ENCODE peak calls at places on chromosomes 7 and 10, in six cellular contexts. O is cardiac muscle cell, G is HFF-Myc, Z is HepG2, C is A549, F is Peyer's patch. W is an unnamed sample.

GRCh38 chr10:110989016-110989415 is 69.6 kb downstream of the SHOC2 start:
- DNase-seq in O (no peak), G (no peak), Z (no peak), F (no peak), C (no peak), W (peak)

GRCh38 chr7:140559410-140559809 is 80.1 kb upstream of the MKRN1 start:
- DNase-seq in O (no peak), Z (no peak), C (no peak), F (no peak), G (no peak), W (peak)

GRCh38 chr10:83343676-83344075 is 795.6 kb upstream of the GHITM start:
- DNase-seq in Z (no peak), O (peak), F (no peak), C (no peak), G (no peak), W (no peak)

GRCh38 chr7:78379148-78379547 is 580.6 kb downstream of the PHTF2 start:
- DNase-seq in Z (no peak), C (no peak), O (no peak), G (peak), F (no peak), W (peak)

GRCh38 chr7:97733276-97734206 is 1.7 kb downstream of the TAC1 start:
- DNase-seq in C (no peak), F (peak), O (no peak), Z (no peak), G (no peak), W (peak)

GRCh38 chr7:112079671-112080070 is 126.5 kb downstream of the DOCK4 start:
- DNase-seq in C (no peak), F (no peak), O (peak), Z (no peak), G (no peak), W (no peak)

GRCh38 chr7:43612599-43613589 is 30.0 kb downstream of the STK17A start:
- DNase-seq in F (no peak), O (peak), C (no peak), G (no peak), Z (no peak), W (no peak)

GRCh38 chr10:70007116-70007820 is 45.4 kb upstream of the MACROH2A2 start:
- DNase-seq in G (no peak), Z (no peak), F (no peak), C (no peak), O (no peak), W (no peak)

GRCh38 chr10:71286521-71287294 is 32.4 kb upstream of the SLC29A3 start:
- DNase-seq in F (no peak), O (no peak), G (no peak), C (no peak), Z (no peak), W (no peak)

GRCh38 chr7:149289262-149289661 is 27.3 kb downstream of the ZNF783 start:
- DNase-seq in Z (no peak), G (no peak), O (no peak), C (no peak), F (no peak), W (no peak)

GRCh38 chr7:122143751-122144711 is at the start of gene AASS:
- DNase-seq in C (peak), Z (peak), G (peak), F (peak), O (peak), W (peak)

GRCh38 chr10:129513312-129513711 is 46.3 kb downstream of the MGMT start:
- DNase-seq in F (no peak), C (no peak), G (no peak), Z (no peak), O (no peak), W (no peak)

GRCh38 chr7:54615545-54615944 is 73.4 kb downstream of the VSTM2A start:
- DNase-seq in O (no peak), F (no peak), Z (no peak), C (no peak), G (no peak), W (peak)

GRCh38 chr7:78370931-78371330 is 572.4 kb downstream of the PHTF2 start:
- DNase-seq in F (no peak), Z (no peak), G (no peak), O (no peak), C (no peak), W (no peak)

GRCh38 chr10:88395677-88396076 is 187.4 kb downstream of the RNLS start:
- DNase-seq in Z (no peak), O (peak), G (no peak), C (peak), F (no peak), W (peak)

GRCh38 chr10:69461327-69462025 is 10.2 kb downstream of the TSPAN15 start:
- DNase-seq in Z (no peak), G (no peak), C (no peak), O (no peak), F (peak), W (no peak)

GRCh38 chr10:109961181-109962001 is 38.1 kb upstream of the XPNPEP1 start:
- DNase-seq in G (peak), F (no peak), C (no peak), O (no peak), Z (no peak), W (peak)

GRCh38 chr10:59971915-59972314 is 65.6 kb upstream of the CCDC6 start:
- DNase-seq in G (no peak), O (peak), F (no peak), Z (peak), C (peak), W (peak)

GRCh38 chr10:35875281-35875680 is 233.2 kb upstream of the FZD8 start:
- DNase-seq in F (no peak), O (peak), G (no peak), Z (no peak), C (no peak), W (no peak)

GRCh38 chr10:104300002-104300735 is 31.2 kb downstream of the GSTO2 start:
- DNase-seq in G (peak), F (no peak), Z (no peak), O (peak), C (peak), W (no peak)
- H3K4me3 ChIP-seq in G (peak), F (no peak), Z (no peak), O (no peak), C (no peak), W (no peak)

GRCh38 chr10:96413151-96413787 is 54.5 kb upstream of the OPALIN start:
- DNase-seq in C (no peak), Z (no peak), F (no peak), O (no peak), G (no peak), W (no peak)
- TF ChIP-seq CTCF in C (no peak), Z (no peak), F (no peak), O (peak), G (peak), W (no peak)

DNA sequence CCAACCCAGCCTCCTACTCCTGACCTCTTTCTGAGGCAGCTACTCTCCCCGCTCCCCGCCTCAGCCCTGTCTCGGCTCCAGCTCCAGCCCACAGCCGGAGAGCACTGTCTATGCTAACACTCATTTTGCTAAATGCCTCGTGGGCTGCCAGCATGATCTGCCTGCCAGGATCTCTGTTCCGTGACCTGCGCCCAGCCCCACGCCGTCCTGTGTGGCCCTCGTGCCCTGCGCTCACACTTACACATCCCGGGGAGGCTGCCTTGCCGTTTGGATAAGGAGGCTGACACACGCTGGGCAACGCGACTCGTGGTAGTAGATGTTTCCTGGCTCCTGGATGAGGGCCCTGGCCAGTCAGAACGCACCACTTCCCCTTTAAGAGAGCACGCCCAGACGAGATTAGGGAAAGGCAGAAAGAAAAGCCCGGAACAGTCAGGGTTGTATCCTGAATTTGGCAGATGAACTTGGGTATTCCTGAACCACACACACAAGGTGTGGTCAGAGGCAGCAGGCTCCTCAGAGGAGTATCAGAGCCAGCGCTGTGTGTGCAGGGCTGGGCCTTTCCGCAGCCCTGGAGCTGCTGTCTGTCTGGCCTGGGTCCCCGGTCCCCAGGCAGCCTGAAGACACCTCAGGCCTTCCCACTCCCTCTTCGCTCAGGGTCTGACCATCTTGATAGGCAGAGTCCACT is 97.7 kb upstream of the EFCAB10 start:
- DNase-seq in Z (no peak), O (peak), F (peak), G (no peak), C (no peak), W (peak)
- H3K4me3 ChIP-seq in Z (no peak), O (no peak), F (peak), G (no peak), C (no peak), W (peak)

DNA sequence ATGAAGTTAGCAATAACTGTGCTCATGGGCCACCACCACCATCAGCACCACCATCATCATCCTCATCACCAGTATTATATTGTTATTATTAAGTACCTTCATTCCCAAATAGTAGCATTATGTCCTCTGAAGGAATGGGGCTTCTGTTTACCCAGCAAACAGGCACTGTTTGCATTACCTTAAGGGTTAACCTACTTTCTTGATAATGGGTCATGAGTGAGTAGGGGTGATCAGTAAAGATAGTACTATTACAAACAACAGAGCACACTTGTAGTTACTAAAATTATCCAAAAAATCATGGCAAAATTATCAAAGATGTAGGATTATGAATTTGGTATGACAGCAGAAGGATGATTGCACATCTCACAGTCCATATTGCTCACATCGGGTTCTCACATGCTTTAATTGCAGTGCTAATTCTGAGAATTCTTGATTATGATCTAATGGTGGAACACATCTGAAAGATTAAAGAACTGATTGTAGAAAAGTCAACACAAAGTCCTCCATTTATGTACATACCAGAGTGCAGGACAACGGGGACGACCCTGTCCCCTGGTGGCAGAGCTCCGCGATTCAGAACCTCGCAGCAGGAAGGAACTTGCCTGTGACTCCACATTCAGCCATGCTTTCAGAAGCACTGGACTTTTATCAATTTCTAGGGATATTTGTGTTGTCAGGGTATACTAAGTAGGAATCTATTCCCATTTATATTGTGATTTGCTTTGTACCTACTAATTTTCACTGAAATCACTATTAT is 31.0 kb downstream of the PDE1C start:
- DNase-seq in F (no peak), G (no peak), C (peak), Z (peak), O (no peak), W (peak)
- TF ChIP-seq CTCF in F (peak), G (peak), C (no peak), Z (peak), O (no peak), W (peak)

DNA sequence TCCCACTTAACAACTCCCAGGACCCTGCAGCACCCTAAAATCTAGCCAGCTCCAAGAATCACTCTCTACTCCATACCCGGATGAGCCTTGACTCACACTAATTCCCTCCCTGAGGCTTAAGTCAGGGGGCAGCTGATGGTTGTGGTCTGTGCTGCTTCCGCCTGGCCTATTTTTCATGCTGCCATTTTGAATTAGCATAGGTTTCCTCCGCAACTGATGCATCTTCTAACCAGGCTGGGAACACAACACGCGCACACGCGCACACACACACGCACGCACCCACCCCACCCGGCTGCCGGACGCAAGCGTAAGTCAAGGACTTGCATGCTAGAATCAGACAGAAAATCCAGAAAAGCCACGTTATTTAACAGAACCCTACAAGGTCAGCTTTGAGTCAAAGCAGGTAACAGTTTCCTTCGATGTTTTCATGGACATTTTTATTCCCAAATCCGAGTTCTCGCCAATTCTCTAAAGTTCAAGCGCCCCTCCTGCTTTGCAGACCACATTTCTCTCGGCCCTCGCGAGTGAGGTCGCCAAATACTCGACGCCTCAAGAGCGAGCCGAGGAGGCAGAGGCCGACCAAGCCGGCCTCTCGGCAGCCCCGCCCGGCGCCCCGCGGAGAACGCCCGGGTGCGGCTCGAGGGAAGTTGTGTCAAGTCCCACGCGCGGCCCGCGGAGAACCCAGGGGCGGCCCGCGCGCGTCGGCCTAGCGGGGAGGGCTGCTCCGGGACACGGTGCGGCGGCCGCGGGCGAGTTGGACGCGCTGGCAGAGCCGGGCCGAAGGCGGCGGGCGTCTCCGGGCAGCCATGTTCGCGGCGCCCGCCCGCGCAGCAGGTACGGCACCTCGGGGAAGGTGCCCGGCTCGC is 977 bp downstream of the SCRN1 start:
- DNase-seq in F (peak), G (peak), C (peak), O (peak), Z (peak), W (peak)
- H3K4me3 ChIP-seq in F (peak), G (peak), C (peak), O (peak), Z (peak), W (peak)